ENCODE peak calls at places on chromosomes 7 and 10, in four cellular contexts. One of them, this sample, is unnamed.
A peak's percentile ranks its signal among the peaks of the same experiment; 100 is the strongest.

GRCh38 chr7:85659364-85659763 is 472.5 kb upstream of the SEMA3D start:
- DNase-seq in HL-60: no peak
- DNase-seq in K562: no peak
- DNase-seq in GM12878: no peak
- DNase-seq in this sample: no peak

GRCh38 chr10:29098423-29098822 is 190.4 kb upstream of the LYZL1 start:
- DNase-seq in HL-60: no peak
- DNase-seq in K562: no peak
- DNase-seq in GM12878: no peak
- DNase-seq in this sample: no peak

GRCh38 chr10:11012476-11012875 is 5.2 kb upstream of the CELF2 start:
- DNase-seq in HL-60: no peak
- DNase-seq in K562: no peak
- DNase-seq in GM12878: no peak
- DNase-seq in this sample: no peak

GRCh38 chr7:44615793-44616192 is 9.4 kb downstream of the OGDH start:
- DNase-seq in HL-60: no peak
- DNase-seq in K562: no peak
- DNase-seq in GM12878: no peak
- DNase-seq in this sample: no peak

GRCh38 chr10:11330383-11331020 is 280.9 kb downstream of the USP6NL start:
- DNase-seq in HL-60: no peak
- DNase-seq in K562: no peak
- DNase-seq in GM12878: no peak
- DNase-seq in this sample: no peak

GRCh38 chr10:116833986-116834760 is 15.1 kb upstream of the ENO4 start:
- DNase-seq in HL-60: no peak
- DNase-seq in K562: no peak
- DNase-seq in GM12878: no peak
- DNase-seq in this sample: no peak

GRCh38 chr10:104286939-104287338 is 18.0 kb downstream of the GSTO2 start:
- DNase-seq in HL-60: no peak
- DNase-seq in K562: no peak
- DNase-seq in GM12878: no peak
- DNase-seq in this sample: no peak

GRCh38 chr7:17421941-17422340 is 123.5 kb downstream of the AHR start:
- DNase-seq in HL-60: no peak
- DNase-seq in K562: no peak
- DNase-seq in GM12878: no peak
- DNase-seq in this sample: no peak

GRCh38 chr10:95406651-95407280 is 116.0 kb upstream of the PDLIM1 start:
- DNase-seq in HL-60: no peak
- DNase-seq in K562: no peak
- DNase-seq in GM12878: no peak
- DNase-seq in this sample: no peak

GRCh38 chr10:21159669-21160068 is 262.6 kb upstream of the NEBL start:
- DNase-seq in HL-60: no peak
- DNase-seq in K562: no peak
- DNase-seq in GM12878: no peak
- DNase-seq in this sample: no peak

GRCh38 chr7:1608318-1608717 is 38.5 kb upstream of the PSMG3 start:
- DNase-seq in HL-60: no peak
- DNase-seq in K562: no peak
- DNase-seq in GM12878: no peak
- DNase-seq in this sample: no peak

GRCh38 chr10:84214046-84214572 is 11.2 kb downstream of the LRIT2 start:
- DNase-seq in HL-60: no peak
- DNase-seq in K562: no peak
- DNase-seq in GM12878: no peak
- DNase-seq in this sample: no peak

GRCh38 chr10:129605266-129605985 is 138.4 kb downstream of the MGMT start:
- DNase-seq in HL-60: no peak
- DNase-seq in K562: no peak
- DNase-seq in GM12878: peak; percentile 40
- DNase-seq in this sample: no peak

GRCh38 chr7:121755286-121755685 is 117.7 kb upstream of the PTPRZ1 start:
- DNase-seq in HL-60: no peak
- DNase-seq in K562: no peak
- DNase-seq in GM12878: no peak
- DNase-seq in this sample: no peak

GRCh38 chr10:26566525-26567348 is 128.6 kb downstream of the APBB1IP start:
- DNase-seq in HL-60: no peak
- DNase-seq in K562: no peak
- DNase-seq in GM12878: no peak
- DNase-seq in this sample: no peak

GRCh38 chr7:40815512-40815911 is 680.7 kb downstream of the SUGCT start:
- DNase-seq in HL-60: no peak
- DNase-seq in K562: no peak
- DNase-seq in GM12878: no peak
- DNase-seq in this sample: no peak

GRCh38 chr7:843230-843629 is 11.0 kb downstream of the SUN1 start:
- DNase-seq in HL-60: no peak
- DNase-seq in K562: no peak
- DNase-seq in GM12878: no peak
- DNase-seq in this sample: no peak

GRCh38 chr7:134016223-134016941 is 110.8 kb upstream of the LRGUK start:
- DNase-seq in HL-60: no peak
- DNase-seq in K562: peak; percentile 57
- DNase-seq in GM12878: no peak
- DNase-seq in this sample: no peak

GRCh38 chr7:71682181-71682580 is 550.2 kb downstream of the GALNT17 start:
- DNase-seq in HL-60: no peak
- DNase-seq in K562: no peak
- DNase-seq in GM12878: no peak
- DNase-seq in this sample: no peak

GRCh38 chr10:456486-456885 is 233.0 kb downstream of the DIP2C start:
- DNase-seq in HL-60: no peak
- DNase-seq in K562: no peak
- DNase-seq in GM12878: no peak
- DNase-seq in this sample: no peak

GRCh38 chr7:30247546-30248386 is 36.6 kb upstream of the ZNRF2 start:
- DNase-seq in HL-60: no peak
- DNase-seq in K562: no peak
- DNase-seq in GM12878: no peak
- DNase-seq in this sample: no peak

GRCh38 chr10:86526606-86527005 is 5.0 kb upstream of the WAPL start:
- DNase-seq in HL-60: no peak
- DNase-seq in K562: no peak
- DNase-seq in GM12878: no peak
- DNase-seq in this sample: no peak

GRCh38 chr7:43307522-43307921 is 195.1 kb downstream of the HECW1 start:
- DNase-seq in HL-60: no peak
- DNase-seq in K562: no peak
- DNase-seq in GM12878: no peak
- DNase-seq in this sample: no peak

GRCh38 chr10:6600224-6600987 is 20.3 kb upstream of the PRKCQ start:
- DNase-seq in HL-60: no peak
- DNase-seq in K562: no peak
- DNase-seq in GM12878: no peak
- DNase-seq in this sample: no peak

GRCh38 chr7:112937651-112938390 is 147.6 kb upstream of the TMEM168 start:
- DNase-seq in HL-60: no peak
- DNase-seq in K562: no peak
- DNase-seq in GM12878: no peak
- DNase-seq in this sample: no peak

GRCh38 chr10:75165684-75166622 is 44.6 kb upstream of the VDAC2 start:
- DNase-seq in HL-60: peak; percentile 30
- DNase-seq in K562: no peak
- DNase-seq in GM12878: peak; percentile 62
- DNase-seq in this sample: peak; percentile 46

GRCh38 chr7:30731619-30732018 is 20.3 kb upstream of the INMT start:
- DNase-seq in HL-60: no peak
- DNase-seq in K562: no peak
- DNase-seq in GM12878: no peak
- DNase-seq in this sample: no peak

GRCh38 chr7:4845740-4846142 is 16.1 kb downstream of the PAPOLB start:
- DNase-seq in HL-60: no peak
- DNase-seq in K562: peak; percentile 69
- DNase-seq in GM12878: no peak
- DNase-seq in this sample: no peak

GRCh38 chr7:127678947-127679346 is 27.0 kb downstream of the SND1 start:
- DNase-seq in HL-60: no peak
- DNase-seq in K562: no peak
- DNase-seq in GM12878: peak; percentile 49
- DNase-seq in this sample: no peak

GRCh38 chr10:120978589-120979252 is 127.6 kb downstream of the WDR11 start:
- DNase-seq in HL-60: no peak
- DNase-seq in K562: no peak
- DNase-seq in GM12878: no peak
- DNase-seq in this sample: no peak

GRCh38 chr7:2924866-2925840 is 81.0 kb upstream of the GNA12 start:
- DNase-seq in HL-60: no peak
- DNase-seq in K562: no peak
- DNase-seq in GM12878: no peak
- DNase-seq in this sample: no peak

GRCh38 chr7:127885843-127886242 is 145.4 kb downstream of the LRRC4 start:
- DNase-seq in HL-60: no peak
- DNase-seq in K562: peak; percentile 77
- DNase-seq in GM12878: no peak
- DNase-seq in this sample: no peak

GRCh38 chr7:131095346-131095745 is 232.3 kb upstream of the MKLN1 start:
- DNase-seq in HL-60: no peak
- DNase-seq in K562: no peak
- DNase-seq in GM12878: no peak
- DNase-seq in this sample: no peak

GRCh38 chr10:121457729-121458128 is 140.5 kb downstream of the FGFR2 start:
- DNase-seq in HL-60: no peak
- DNase-seq in K562: no peak
- DNase-seq in GM12878: no peak
- DNase-seq in this sample: no peak

GRCh38 chr7:102106625-102107024 is 180.0 kb upstream of the SH2B2 start:
- DNase-seq in HL-60: no peak
- DNase-seq in K562: no peak
- DNase-seq in GM12878: no peak
- DNase-seq in this sample: no peak

DNA sequence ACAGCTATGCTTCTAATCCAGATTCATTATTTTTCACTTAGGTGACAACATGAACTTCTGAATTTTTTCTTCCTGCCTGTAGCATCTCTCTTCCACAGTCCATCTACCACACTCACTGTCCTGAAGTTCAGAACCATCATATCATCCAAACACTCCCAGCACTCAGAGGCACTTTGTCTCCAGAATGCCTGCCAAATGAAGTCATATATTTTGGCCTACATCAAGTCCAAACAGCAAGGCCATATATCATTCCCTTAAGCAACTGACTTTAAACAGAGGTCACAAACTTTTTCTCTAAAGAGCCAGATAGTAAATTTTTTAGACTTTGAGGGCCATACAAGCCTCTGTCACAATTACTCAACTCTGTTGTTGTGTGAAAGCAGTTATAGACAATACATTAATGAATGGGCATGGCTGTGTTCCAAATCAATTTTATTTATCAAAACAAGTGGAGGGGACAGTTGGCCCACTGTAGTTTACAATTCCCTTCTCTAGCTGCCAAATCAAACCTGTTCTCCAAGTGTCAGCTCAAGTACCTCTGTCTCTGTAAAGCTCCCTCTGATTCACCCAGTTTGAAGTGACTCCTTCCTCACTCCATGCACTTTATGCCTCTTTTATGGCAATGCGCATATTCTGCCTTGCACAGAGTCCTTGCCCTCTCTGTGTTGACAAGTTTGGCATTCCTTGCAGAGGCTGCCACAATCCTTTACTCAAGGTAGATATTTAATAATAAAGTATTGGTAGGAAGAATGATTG is 305.6 kb downstream of the FZD1 start:
- DNase-seq in HL-60: no peak
- DNase-seq in K562: no peak
- DNase-seq in GM12878: no peak
- DNase-seq in this sample: no peak
- TF ChIP-seq POLR2AphosphoS5 in HL-60: no peak
- TF ChIP-seq POLR2AphosphoS5 in K562: no peak
- TF ChIP-seq POLR2AphosphoS5 in GM12878: no peak
- TF ChIP-seq POLR2AphosphoS5 in this sample: no peak

GRCh38 chr10:36624551-36625100 is 500.8 kb upstream of the ANKRD30A start:
- DNase-seq in HL-60: no peak
- DNase-seq in K562: no peak
- DNase-seq in GM12878: no peak
- DNase-seq in this sample: no peak

GRCh38 chr10:36630267-36630666 is 495.1 kb upstream of the ANKRD30A start:
- DNase-seq in HL-60: no peak
- DNase-seq in K562: no peak
- DNase-seq in GM12878: no peak
- DNase-seq in this sample: no peak

GRCh38 chr10:36634916-36635315 is 490.5 kb upstream of the ANKRD30A start:
- DNase-seq in HL-60: no peak
- DNase-seq in K562: no peak
- DNase-seq in GM12878: no peak
- DNase-seq in this sample: no peak

GRCh38 chr10:36629476-36629875 is 495.9 kb upstream of the ANKRD30A start:
- DNase-seq in HL-60: no peak
- DNase-seq in K562: no peak
- DNase-seq in GM12878: no peak
- DNase-seq in this sample: no peak
- TF ChIP-seq SPI1 in HL-60: no peak
- TF ChIP-seq SPI1 in K562: no peak
- TF ChIP-seq SPI1 in GM12878: no peak
- TF ChIP-seq SPI1 in this sample: no peak

GRCh38 chr10:8058274-8059111 is 4.0 kb downstream of the GATA3 start:
- DNase-seq in HL-60: no peak
- DNase-seq in K562: no peak
- DNase-seq in GM12878: no peak
- DNase-seq in this sample: no peak

GRCh38 chr10:8060010-8060703 is 5.7 kb downstream of the GATA3 start:
- DNase-seq in HL-60: no peak
- DNase-seq in K562: no peak
- DNase-seq in GM12878: peak; percentile 55
- DNase-seq in this sample: no peak

GRCh38 chr10:8061274-8062211 is 7.1 kb downstream of the GATA3 start:
- DNase-seq in HL-60: no peak
- DNase-seq in K562: no peak
- DNase-seq in GM12878: no peak
- DNase-seq in this sample: no peak

GRCh38 chr10:8059191-8059936 is 4.9 kb downstream of the GATA3 start:
- DNase-seq in HL-60: no peak
- DNase-seq in K562: no peak
- DNase-seq in GM12878: no peak
- DNase-seq in this sample: no peak

GRCh38 chr10:8060704-8061121 is 6.2 kb downstream of the GATA3 start:
- DNase-seq in HL-60: no peak
- DNase-seq in K562: no peak
- DNase-seq in GM12878: peak; percentile 27
- DNase-seq in this sample: no peak
- TF ChIP-seq POLR2AphosphoS5 in HL-60: no peak
- TF ChIP-seq POLR2AphosphoS5 in K562: no peak
- TF ChIP-seq POLR2AphosphoS5 in GM12878: no peak
- TF ChIP-seq POLR2AphosphoS5 in this sample: no peak

DNA sequence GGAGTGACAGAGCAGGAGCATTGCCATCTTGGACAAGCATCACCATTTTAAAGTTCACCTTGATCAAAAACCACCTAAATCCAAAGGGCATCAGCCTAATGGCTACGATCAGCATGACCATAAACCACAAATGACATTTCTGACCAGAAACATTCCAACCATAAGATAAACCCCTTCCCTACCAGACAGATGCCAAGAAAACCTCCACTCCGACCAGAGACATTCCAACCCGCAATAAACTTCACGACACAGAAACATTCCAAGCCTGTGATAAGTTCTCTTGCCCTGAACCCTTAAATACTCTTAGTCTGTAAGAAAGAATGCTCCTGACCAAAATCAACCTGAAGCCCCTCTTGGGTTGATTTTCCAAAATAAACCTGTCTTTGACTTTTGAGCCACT is 606.9 kb downstream of the POM121L12 start:
- DNase-seq in HL-60: no peak
- DNase-seq in K562: no peak
- DNase-seq in GM12878: no peak
- DNase-seq in this sample: no peak
- TF ChIP-seq SPI1 in HL-60: no peak
- TF ChIP-seq SPI1 in K562: no peak
- TF ChIP-seq SPI1 in GM12878: no peak
- TF ChIP-seq SPI1 in this sample: no peak

This sample was measured in GM12891.